ENCODE peak calls at places on chromosomes 2 and 18, in eight cellular contexts. One of them, this sample, is unnamed.

GRCh38 chr2:117801826-117802225 is 12.7 kb upstream of the DDX18 start:
- DNase-seq in frontal cortex: no peak
- DNase-seq in EL: peak
- DNase-seq in non-pigmented ciliary epithelial cell: no peak
- DNase-seq in T-cell: no peak
- DNase-seq in stimulated activated CD4-positive, alpha-beta T cell treated with anti-CD3 and anti-CD28 coated beads, Interleukin-1b, Interleukin-23, amount 100 ng/mL, for 48 hours: no peak
- DNase-seq in endodermal cell: no peak
- DNase-seq in kidney tubule cell: peak
- DNase-seq in this sample: no peak

GRCh38 chr2:134736167-134736885 is 17.5 kb upstream of the TMEM163 start:
- DNase-seq in frontal cortex: no peak
- DNase-seq in EL: peak
- DNase-seq in non-pigmented ciliary epithelial cell: peak
- DNase-seq in T-cell: no peak
- DNase-seq in stimulated activated CD4-positive, alpha-beta T cell treated with anti-CD3 and anti-CD28 coated beads, Interleukin-1b, Interleukin-23, amount 100 ng/mL, for 48 hours: no peak
- DNase-seq in endodermal cell: peak
- DNase-seq in kidney tubule cell: peak
- DNase-seq in this sample: peak

GRCh38 chr2:239256297-239256696 is 144.5 kb downstream of the HDAC4 start:
- DNase-seq in frontal cortex: no peak
- DNase-seq in EL: no peak
- DNase-seq in non-pigmented ciliary epithelial cell: no peak
- DNase-seq in T-cell: no peak
- DNase-seq in stimulated activated CD4-positive, alpha-beta T cell treated with anti-CD3 and anti-CD28 coated beads, Interleukin-1b, Interleukin-23, amount 100 ng/mL, for 48 hours: no peak
- DNase-seq in endodermal cell: no peak
- DNase-seq in kidney tubule cell: no peak
- DNase-seq in this sample: no peak

GRCh38 chr18:69257861-69258458 is 142.7 kb upstream of the DOK6 start:
- DNase-seq in frontal cortex: no peak
- DNase-seq in EL: peak
- DNase-seq in non-pigmented ciliary epithelial cell: peak
- DNase-seq in T-cell: no peak
- DNase-seq in stimulated activated CD4-positive, alpha-beta T cell treated with anti-CD3 and anti-CD28 coated beads, Interleukin-1b, Interleukin-23, amount 100 ng/mL, for 48 hours: no peak
- DNase-seq in endodermal cell: no peak
- DNase-seq in kidney tubule cell: peak
- DNase-seq in this sample: peak

GRCh38 chr18:43680096-43680495 is 402.8 kb upstream of the SYT4 start:
- DNase-seq in frontal cortex: no peak
- DNase-seq in EL: no peak
- DNase-seq in non-pigmented ciliary epithelial cell: no peak
- DNase-seq in T-cell: no peak
- DNase-seq in stimulated activated CD4-positive, alpha-beta T cell treated with anti-CD3 and anti-CD28 coated beads, Interleukin-1b, Interleukin-23, amount 100 ng/mL, for 48 hours: no peak
- DNase-seq in endodermal cell: no peak
- DNase-seq in kidney tubule cell: no peak
- DNase-seq in this sample: no peak

GRCh38 chr2:79370976-79371550 is 141.8 kb upstream of the CTNNA2 start:
- DNase-seq in frontal cortex: no peak
- DNase-seq in EL: no peak
- DNase-seq in non-pigmented ciliary epithelial cell: no peak
- DNase-seq in T-cell: no peak
- DNase-seq in stimulated activated CD4-positive, alpha-beta T cell treated with anti-CD3 and anti-CD28 coated beads, Interleukin-1b, Interleukin-23, amount 100 ng/mL, for 48 hours: no peak
- DNase-seq in endodermal cell: peak
- DNase-seq in kidney tubule cell: no peak
- DNase-seq in this sample: no peak

GRCh38 chr2:151102196-151102692 is 159.4 kb downstream of the RBM43 start:
- DNase-seq in frontal cortex: no peak
- DNase-seq in EL: no peak
- DNase-seq in non-pigmented ciliary epithelial cell: no peak
- DNase-seq in T-cell: no peak
- DNase-seq in stimulated activated CD4-positive, alpha-beta T cell treated with anti-CD3 and anti-CD28 coated beads, Interleukin-1b, Interleukin-23, amount 100 ng/mL, for 48 hours: no peak
- DNase-seq in endodermal cell: no peak
- DNase-seq in kidney tubule cell: no peak
- DNase-seq in this sample: no peak

GRCh38 chr2:196176142-196176738 is 4.9 kb upstream of the STK17B start:
- DNase-seq in frontal cortex: no peak
- DNase-seq in EL: no peak
- DNase-seq in non-pigmented ciliary epithelial cell: no peak
- DNase-seq in T-cell: peak
- DNase-seq in stimulated activated CD4-positive, alpha-beta T cell treated with anti-CD3 and anti-CD28 coated beads, Interleukin-1b, Interleukin-23, amount 100 ng/mL, for 48 hours: peak
- DNase-seq in endodermal cell: no peak
- DNase-seq in kidney tubule cell: no peak
- DNase-seq in this sample: no peak

GRCh38 chr2:197708331-197708730 is 3.2 kb downstream of the MARS2 start:
- DNase-seq in frontal cortex: no peak
- DNase-seq in EL: peak
- DNase-seq in non-pigmented ciliary epithelial cell: peak
- DNase-seq in T-cell: no peak
- DNase-seq in stimulated activated CD4-positive, alpha-beta T cell treated with anti-CD3 and anti-CD28 coated beads, Interleukin-1b, Interleukin-23, amount 100 ng/mL, for 48 hours: no peak
- DNase-seq in endodermal cell: no peak
- DNase-seq in kidney tubule cell: peak
- DNase-seq in this sample: peak

GRCh38 chr18:43192408-43192807 is 76.9 kb upstream of the RIT2 start:
- DNase-seq in frontal cortex: no peak
- DNase-seq in EL: no peak
- DNase-seq in non-pigmented ciliary epithelial cell: peak
- DNase-seq in T-cell: no peak
- DNase-seq in stimulated activated CD4-positive, alpha-beta T cell treated with anti-CD3 and anti-CD28 coated beads, Interleukin-1b, Interleukin-23, amount 100 ng/mL, for 48 hours: no peak
- DNase-seq in endodermal cell: no peak
- DNase-seq in kidney tubule cell: no peak
- DNase-seq in this sample: peak

GRCh38 chr18:10057808-10058791 is 144.3 kb downstream of the VAPA start:
- DNase-seq in frontal cortex: no peak
- DNase-seq in EL: peak
- DNase-seq in non-pigmented ciliary epithelial cell: no peak
- DNase-seq in T-cell: no peak
- DNase-seq in stimulated activated CD4-positive, alpha-beta T cell treated with anti-CD3 and anti-CD28 coated beads, Interleukin-1b, Interleukin-23, amount 100 ng/mL, for 48 hours: no peak
- DNase-seq in endodermal cell: no peak
- DNase-seq in kidney tubule cell: peak
- DNase-seq in this sample: peak

This sample was measured in HT1080.